ENCODE peak calls at places on chromosome 7, in four cellular contexts. One of them, this sample, is unnamed. For H3K27me3, the result is how much of the 10 kb centered on the place peaks cover.

GRCh38 chr7:137987563-137987962 is 14.3 kb downstream of the CREB3L2 start:
- DNase-seq in ovary: no peak
- DNase-seq in upper lobe of left lung: no peak
- DNase-seq in transverse colon: no peak
- DNase-seq in this sample: no peak

GRCh38 chr7:156881676-156882075 is 11.3 kb downstream of the LMBR1 start:
- DNase-seq in ovary: no peak
- DNase-seq in upper lobe of left lung: no peak
- DNase-seq in transverse colon: no peak
- DNase-seq in this sample: no peak

GRCh38 chr7:140562921-140563600 is 77.6 kb downstream of the DENND2A start:
- DNase-seq in upper lobe of left lung: no peak
- DNase-seq in ovary: no peak
- DNase-seq in transverse colon: no peak
- DNase-seq in this sample: no peak

GRCh38 chr7:159023216-159023615 is 121.5 kb downstream of the VIPR2 start:
- DNase-seq in transverse colon: no peak
- DNase-seq in ovary: no peak
- DNase-seq in upper lobe of left lung: peak
- DNase-seq in this sample: peak

GRCh38 chr7:25376207-25376606 is 147.9 kb upstream of the NPVF start:
- DNase-seq in ovary: no peak
- DNase-seq in upper lobe of left lung: no peak
- DNase-seq in transverse colon: no peak
- DNase-seq in this sample: no peak

GRCh38 chr7:68246189-68246633 is 1249.6 kb downstream of the TYW1 start:
- DNase-seq in transverse colon: no peak
- DNase-seq in upper lobe of left lung: no peak
- DNase-seq in ovary: no peak
- DNase-seq in this sample: no peak

GRCh38 chr7:157839226-157839625 is 502.4 kb downstream of the DNAJB6 start:
- DNase-seq in upper lobe of left lung: no peak
- DNase-seq in transverse colon: no peak
- DNase-seq in ovary: no peak
- DNase-seq in this sample: no peak

GRCh38 chr7:105268056-105268455 is 120.7 kb downstream of the SRPK2 start:
- DNase-seq in transverse colon: no peak
- DNase-seq in upper lobe of left lung: no peak
- DNase-seq in ovary: no peak
- DNase-seq in this sample: no peak

GRCh38 chr7:90869335-90869734 is 273.2 kb downstream of the CDK14 start:
- DNase-seq in transverse colon: no peak
- DNase-seq in upper lobe of left lung: no peak
- DNase-seq in ovary: no peak
- DNase-seq in this sample: no peak

GRCh38 chr7:134696261-134696660 is 49.6 kb downstream of the BPGM start:
- DNase-seq in ovary: no peak
- DNase-seq in upper lobe of left lung: no peak
- DNase-seq in transverse colon: no peak
- DNase-seq in this sample: no peak

GRCh38 chr7:7103343-7104313 is 78.7 kb upstream of the C1GALT1 start:
- DNase-seq in upper lobe of left lung: peak
- DNase-seq in transverse colon: no peak
- DNase-seq in ovary: no peak
- DNase-seq in this sample: no peak

GRCh38 chr7:50591098-50591479 is 25.9 kb upstream of the DDC start:
- DNase-seq in ovary: no peak
- DNase-seq in upper lobe of left lung: no peak
- DNase-seq in transverse colon: no peak
- DNase-seq in this sample: no peak

GRCh38 chr7:131015131-131015954 is 281.3 kb upstream of the KLF14 start:
- DNase-seq in upper lobe of left lung: no peak
- DNase-seq in transverse colon: no peak
- DNase-seq in ovary: no peak
- DNase-seq in this sample: no peak

GRCh38 chr7:133023370-133024075 is 58.4 kb downstream of the CHCHD3 start:
- DNase-seq in ovary: no peak
- DNase-seq in transverse colon: no peak
- DNase-seq in upper lobe of left lung: no peak
- DNase-seq in this sample: no peak

GRCh38 chr7:134605978-134606923 is 40.4 kb upstream of the BPGM start:
- DNase-seq in ovary: peak
- DNase-seq in transverse colon: peak
- DNase-seq in upper lobe of left lung: no peak
- DNase-seq in this sample: no peak

GRCh38 chr7:7428806-7429205 is 106.9 kb downstream of the COL28A1 start:
- DNase-seq in ovary: no peak
- DNase-seq in upper lobe of left lung: no peak
- DNase-seq in transverse colon: no peak
- DNase-seq in this sample: no peak

GRCh38 chr7:114504586-114504985 is 90.0 kb downstream of the FOXP2 start:
- DNase-seq in transverse colon: no peak
- DNase-seq in upper lobe of left lung: no peak
- DNase-seq in ovary: no peak
- DNase-seq in this sample: no peak

GRCh38 chr7:127838816-127839415 is 186.9 kb downstream of the SND1 start:
- DNase-seq in upper lobe of left lung: no peak
- DNase-seq in transverse colon: no peak
- DNase-seq in ovary: no peak
- DNase-seq in this sample: no peak

GRCh38 chr7:140230862-140231778 is 54.3 kb upstream of the KDM7A start:
- DNase-seq in upper lobe of left lung: peak
- DNase-seq in transverse colon: peak
- DNase-seq in ovary: peak
- DNase-seq in this sample: peak

GRCh38 chr7:99365318-99366141 is 9.0 kb upstream of the ARPC1B start:
- DNase-seq in ovary: peak
- DNase-seq in transverse colon: peak
- DNase-seq in upper lobe of left lung: peak
- DNase-seq in this sample: no peak

GRCh38 chr7:39667354-39667923 is 44.1 kb downstream of the RALA start:
- DNase-seq in upper lobe of left lung: no peak
- DNase-seq in transverse colon: no peak
- DNase-seq in ovary: no peak
- DNase-seq in this sample: no peak

GRCh38 chr7:17849504-17849903 is 90.8 kb downstream of the SNX13 start:
- DNase-seq in ovary: no peak
- DNase-seq in transverse colon: no peak
- DNase-seq in upper lobe of left lung: no peak
- DNase-seq in this sample: no peak

GRCh38 chr7:96380111-96380512 is 58.2 kb upstream of the SLC25A13 start:
- DNase-seq in ovary: no peak
- DNase-seq in transverse colon: no peak
- DNase-seq in upper lobe of left lung: no peak
- DNase-seq in this sample: no peak

GRCh38 chr7:112668561-112668960 is 121.6 kb downstream of the TMEM168 start:
- DNase-seq in ovary: no peak
- DNase-seq in transverse colon: no peak
- DNase-seq in upper lobe of left lung: no peak
- DNase-seq in this sample: no peak

GRCh38 chr7:144873316-144873845 is 37.5 kb upstream of the TPK1 start:
- DNase-seq in upper lobe of left lung: no peak
- DNase-seq in ovary: no peak
- DNase-seq in transverse colon: no peak
- DNase-seq in this sample: no peak

GRCh38 chr7:22879285-22879684 is 56.6 kb upstream of the TOMM7 start:
- DNase-seq in ovary: no peak
- DNase-seq in transverse colon: no peak
- DNase-seq in upper lobe of left lung: no peak
- DNase-seq in this sample: no peak

GRCh38 chr7:47763063-47763974 is 181.4 kb upstream of the TNS3 start:
- DNase-seq in upper lobe of left lung: no peak
- DNase-seq in transverse colon: peak
- DNase-seq in ovary: no peak
- DNase-seq in this sample: no peak

GRCh38 chr7:17103984-17104383 is 194.5 kb upstream of the AHR start:
- DNase-seq in upper lobe of left lung: no peak
- DNase-seq in transverse colon: no peak
- DNase-seq in ovary: no peak
- DNase-seq in this sample: no peak

GRCh38 chr7:128131115-128131514 is 99.9 kb upstream of the LRRC4 start:
- DNase-seq in ovary: no peak
- DNase-seq in upper lobe of left lung: no peak
- DNase-seq in transverse colon: no peak
- DNase-seq in this sample: no peak

GRCh38 chr7:101177644-101178043 is 2.4 kb downstream of the NAT16 start:
- DNase-seq in upper lobe of left lung: no peak
- DNase-seq in ovary: no peak
- DNase-seq in transverse colon: no peak
- DNase-seq in this sample: no peak

GRCh38 chr7:101179117-101179779 is 845 bp downstream of the NAT16 start:
- DNase-seq in ovary: no peak
- DNase-seq in upper lobe of left lung: no peak
- DNase-seq in transverse colon: no peak
- DNase-seq in this sample: no peak

GRCh38 chr7:101175664-101176063 is 4.4 kb downstream of the NAT16 start:
- DNase-seq in upper lobe of left lung: no peak
- DNase-seq in ovary: no peak
- DNase-seq in transverse colon: no peak
- DNase-seq in this sample: no peak

GRCh38 chr7:101185258-101185839 is 5.3 kb upstream of the NAT16 start:
- DNase-seq in ovary: no peak
- DNase-seq in transverse colon: peak
- DNase-seq in upper lobe of left lung: no peak
- DNase-seq in this sample: no peak

DNA sequence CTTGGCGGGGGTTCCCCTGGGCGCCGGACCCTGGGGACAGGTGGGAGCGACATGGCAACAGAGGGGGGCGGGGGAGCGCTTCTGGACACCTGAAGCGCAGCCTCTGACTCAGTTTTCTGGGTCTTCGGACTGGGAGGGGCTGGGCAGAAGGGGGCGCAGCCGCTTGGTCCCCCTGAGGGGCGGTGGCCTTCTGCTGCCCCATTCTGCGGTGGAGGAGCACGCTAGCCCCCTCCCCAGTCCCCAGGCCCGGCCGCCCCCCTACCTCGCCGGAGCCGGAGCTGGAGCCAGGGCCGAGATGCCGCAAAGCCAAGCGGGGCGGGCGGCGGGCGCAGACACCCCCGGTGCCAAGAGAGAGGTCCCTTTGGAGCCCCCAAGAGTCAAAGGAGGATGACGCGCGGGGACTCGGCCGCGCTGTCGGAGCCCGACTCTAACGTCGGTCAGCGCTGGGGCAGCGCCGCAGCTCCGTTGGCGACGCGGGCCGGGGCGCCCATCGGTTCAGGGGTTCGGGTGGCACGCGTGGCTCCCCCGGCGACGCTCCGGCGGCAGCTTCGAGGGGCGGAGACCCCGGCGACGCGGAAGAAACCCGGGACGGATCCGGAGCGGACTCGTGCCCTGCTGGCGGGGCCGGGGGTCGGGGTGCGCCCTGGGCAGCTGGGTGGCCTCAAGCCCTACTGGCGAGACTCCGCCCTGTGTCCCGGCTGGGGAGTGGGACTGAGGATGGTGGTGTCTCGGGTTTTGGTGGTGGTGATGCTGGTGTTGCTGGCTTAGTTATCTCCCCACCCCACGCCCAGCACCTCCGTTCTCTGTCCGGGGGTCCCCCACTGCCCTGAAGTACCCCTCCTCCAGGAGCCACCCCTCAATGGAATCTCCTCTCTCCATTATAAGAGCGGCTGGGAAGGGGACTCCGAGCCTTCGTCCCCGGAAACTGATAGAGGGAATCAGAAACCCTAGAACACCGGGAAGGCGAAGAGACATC is at the start of gene NAT16:
- DNase-seq in ovary: no peak
- DNase-seq in upper lobe of left lung: peak
- DNase-seq in transverse colon: no peak
- DNase-seq in this sample: no peak
- H3K27me3 ChIP-seq in ovary: under half
- H3K27me3 ChIP-seq in upper lobe of left lung: under half
- H3K27me3 ChIP-seq in transverse colon: half or more
- H3K27me3 ChIP-seq in this sample: half or more

DNA sequence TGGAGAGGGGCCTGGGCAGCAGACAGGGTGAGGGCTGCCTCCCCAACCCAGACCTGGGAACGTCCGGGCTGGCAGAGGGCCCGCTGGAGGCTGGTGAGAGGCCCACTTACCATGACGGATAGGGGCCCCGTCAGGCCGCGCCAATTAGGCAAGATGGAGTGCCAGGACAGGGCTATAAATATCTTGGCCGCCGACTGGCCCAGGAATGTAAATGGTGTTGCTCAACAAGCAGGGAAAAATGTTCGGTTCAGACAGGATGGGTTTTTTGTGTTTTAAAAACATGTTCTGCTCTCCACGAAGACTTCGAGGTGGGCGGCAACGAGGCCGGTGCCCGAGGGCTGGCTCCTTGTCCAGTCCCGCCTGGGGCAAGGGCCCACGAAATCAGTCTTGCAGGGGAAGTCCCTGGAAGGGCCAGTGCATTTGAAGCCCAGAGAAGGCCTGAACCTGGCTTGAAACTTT is 35.8 kb upstream of the ELN start:
- DNase-seq in ovary: peak
- DNase-seq in upper lobe of left lung: peak
- DNase-seq in transverse colon: no peak
- DNase-seq in this sample: no peak
- TF ChIP-seq EP300 in ovary: no peak
- TF ChIP-seq EP300 in upper lobe of left lung: no peak
- TF ChIP-seq EP300 in transverse colon: no peak
- TF ChIP-seq EP300 in this sample: no peak

DNA sequence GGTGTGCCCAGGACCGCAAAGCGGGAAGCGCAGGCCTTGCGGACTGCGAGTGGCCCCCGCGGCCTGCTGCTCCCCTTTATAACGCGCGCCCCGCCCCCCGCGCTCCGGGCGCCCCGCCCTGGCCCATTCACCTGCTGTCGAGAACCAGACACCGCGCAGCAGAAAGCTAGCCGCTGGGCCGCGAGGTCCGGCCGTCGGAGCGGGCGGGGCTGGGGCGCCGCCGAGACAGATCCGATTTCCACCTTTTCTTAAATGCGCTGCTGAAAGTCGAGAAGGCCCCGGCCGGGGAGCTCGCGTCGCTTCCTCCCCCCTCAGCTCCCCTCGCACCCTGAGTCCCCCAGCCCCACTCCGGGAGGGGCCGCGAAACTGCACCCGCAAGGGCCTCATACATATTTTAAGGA is 170.3 kb downstream of the NRF1 start:
- DNase-seq in ovary: no peak
- DNase-seq in transverse colon: no peak
- DNase-seq in upper lobe of left lung: peak
- DNase-seq in this sample: peak
- H3K27me3 ChIP-seq in ovary: under half
- H3K27me3 ChIP-seq in transverse colon: half or more
- H3K27me3 ChIP-seq in upper lobe of left lung: half or more
- H3K27me3 ChIP-seq in this sample: half or more

GRCh38 chr7:880450-880849 is 4.1 kb downstream of the GET4 start:
- DNase-seq in ovary: no peak
- DNase-seq in upper lobe of left lung: peak
- DNase-seq in transverse colon: no peak
- DNase-seq in this sample: no peak
- TF ChIP-seq EP300 in ovary: no peak
- TF ChIP-seq EP300 in upper lobe of left lung: no peak
- TF ChIP-seq EP300 in transverse colon: no peak
- TF ChIP-seq EP300 in this sample: no peak